ENCODE peak calls at places on chromosomes 16 and 17, in five cellular contexts. One of them, this sample, is unnamed.

GRCh38 chr17:76644995-76645394 is 1.4 kb upstream of the ST6GALNAC1 start:
- DNase-seq in WTC11: no peak
- DNase-seq in endothelial cell of umbilical vein: no peak
- DNase-seq in A549: no peak
- DNase-seq in K562: no peak
- DNase-seq in this sample: no peak

GRCh38 chr16:86375370-86375769 is 135.0 kb upstream of the FOXF1 start:
- DNase-seq in K562: no peak
- DNase-seq in endothelial cell of umbilical vein: no peak
- DNase-seq in A549: no peak
- DNase-seq in WTC11: no peak
- DNase-seq in this sample: no peak

GRCh38 chr16:17501321-17501720 is 30.6 kb upstream of the XYLT1 start:
- DNase-seq in A549: no peak
- DNase-seq in K562: no peak
- DNase-seq in WTC11: no peak
- DNase-seq in endothelial cell of umbilical vein: no peak
- DNase-seq in this sample: no peak

GRCh38 chr17:193841-194806 is 12.7 kb upstream of the DOC2B start:
- DNase-seq in WTC11: no peak
- DNase-seq in A549: no peak
- DNase-seq in K562: no peak
- DNase-seq in endothelial cell of umbilical vein: no peak
- DNase-seq in this sample: no peak

GRCh38 chr17:35774499-35774898 is 13.8 kb downstream of the C17orf50 start:
- DNase-seq in K562: no peak
- DNase-seq in A549: no peak
- DNase-seq in endothelial cell of umbilical vein: peak
- DNase-seq in WTC11: no peak
- DNase-seq in this sample: no peak

GRCh38 chr16:68155425-68155824 is 70.3 kb downstream of the NFATC3 start:
- DNase-seq in K562: no peak
- DNase-seq in A549: no peak
- DNase-seq in WTC11: no peak
- DNase-seq in endothelial cell of umbilical vein: no peak
- DNase-seq in this sample: no peak

GRCh38 chr16:318628-319027 is 33.9 kb downstream of the AXIN1 start:
- DNase-seq in A549: peak
- DNase-seq in endothelial cell of umbilical vein: no peak
- DNase-seq in WTC11: peak
- DNase-seq in K562: no peak
- DNase-seq in this sample: peak

GRCh38 chr17:60229189-60229802 is 79.5 kb downstream of the CA4 start:
- DNase-seq in WTC11: no peak
- DNase-seq in A549: no peak
- DNase-seq in K562: no peak
- DNase-seq in endothelial cell of umbilical vein: peak
- DNase-seq in this sample: no peak

GRCh38 chr17:55421179-55421934 is at the start of gene MMD:
- DNase-seq in endothelial cell of umbilical vein: no peak
- DNase-seq in K562: peak
- DNase-seq in A549: peak
- DNase-seq in WTC11: peak
- DNase-seq in this sample: peak

GRCh38 chr16:53991181-53992056 is 287.5 kb downstream of the FTO start:
- DNase-seq in endothelial cell of umbilical vein: peak
- DNase-seq in WTC11: no peak
- DNase-seq in K562: no peak
- DNase-seq in A549: no peak
- DNase-seq in this sample: no peak

GRCh38 chr16:29029168-29029994 is 44.5 kb downstream of the LAT start:
- DNase-seq in WTC11: peak
- DNase-seq in A549: peak
- DNase-seq in endothelial cell of umbilical vein: peak
- DNase-seq in K562: peak
- DNase-seq in this sample: peak

GRCh38 chr17:76000755-76001521 is at the start of gene CDK3:
- DNase-seq in K562: no peak
- DNase-seq in endothelial cell of umbilical vein: no peak
- DNase-seq in WTC11: no peak
- DNase-seq in A549: no peak
- DNase-seq in this sample: no peak

GRCh38 chr16:78689031-78689430 is 589.6 kb downstream of the WWOX start:
- DNase-seq in A549: no peak
- DNase-seq in endothelial cell of umbilical vein: no peak
- DNase-seq in WTC11: no peak
- DNase-seq in K562: no peak
- DNase-seq in this sample: no peak

GRCh38 chr17:14886200-14886739 is 378.9 kb downstream of the PMP22 start:
- DNase-seq in A549: no peak
- DNase-seq in WTC11: no peak
- DNase-seq in K562: no peak
- DNase-seq in endothelial cell of umbilical vein: no peak
- DNase-seq in this sample: no peak

GRCh38 chr16:56311208-56312027 is 113.9 kb downstream of the AMFR start:
- DNase-seq in WTC11: peak
- DNase-seq in endothelial cell of umbilical vein: no peak
- DNase-seq in A549: no peak
- DNase-seq in K562: no peak
- DNase-seq in this sample: no peak

GRCh38 chr17:76119409-76120371 is 16.1 kb upstream of the EXOC7 start:
- DNase-seq in A549: no peak
- DNase-seq in WTC11: no peak
- DNase-seq in endothelial cell of umbilical vein: no peak
- DNase-seq in K562: no peak
- DNase-seq in this sample: no peak

GRCh38 chr16:88473666-88474534 is 20.8 kb downstream of the ZFPM1 start:
- DNase-seq in A549: no peak
- DNase-seq in K562: peak
- DNase-seq in endothelial cell of umbilical vein: peak
- DNase-seq in WTC11: no peak
- DNase-seq in this sample: no peak

GRCh38 chr16:2611499-2611862 is 70.8 kb upstream of the KCTD5 start:
- DNase-seq in endothelial cell of umbilical vein: no peak
- DNase-seq in A549: no peak
- DNase-seq in WTC11: no peak
- DNase-seq in K562: no peak
- DNase-seq in this sample: no peak

GRCh38 chr16:30351586-30352419 is 3.3 kb downstream of the CD2BP2 start:
- DNase-seq in A549: no peak
- DNase-seq in K562: no peak
- DNase-seq in WTC11: no peak
- DNase-seq in endothelial cell of umbilical vein: peak
- DNase-seq in this sample: no peak

GRCh38 chr16:30353438-30354129 is 1.5 kb downstream of the CD2BP2 start:
- DNase-seq in WTC11: no peak
- DNase-seq in K562: no peak
- DNase-seq in A549: no peak
- DNase-seq in endothelial cell of umbilical vein: no peak
- DNase-seq in this sample: no peak

GRCh38 chr16:30354423-30355143 is 525 bp downstream of the CD2BP2 start:
- DNase-seq in WTC11: peak
- DNase-seq in K562: peak
- DNase-seq in endothelial cell of umbilical vein: peak
- DNase-seq in A549: no peak
- DNase-seq in this sample: no peak

GRCh38 chr16:30351001-30351441 is 4.1 kb downstream of the CD2BP2 start:
- DNase-seq in A549: no peak
- DNase-seq in WTC11: no peak
- DNase-seq in K562: no peak
- DNase-seq in endothelial cell of umbilical vein: no peak
- DNase-seq in this sample: no peak

GRCh38 chr16:30352488-30353401 is 2.4 kb downstream of the CD2BP2 start:
- DNase-seq in endothelial cell of umbilical vein: no peak
- DNase-seq in A549: no peak
- DNase-seq in K562: no peak
- DNase-seq in WTC11: no peak
- DNase-seq in this sample: no peak
- TF ChIP-seq JUN in endothelial cell of umbilical vein: no peak
- TF ChIP-seq JUN in A549: no peak
- TF ChIP-seq JUN in K562: no peak
- TF ChIP-seq JUN in WTC11: no peak
- TF ChIP-seq JUN in this sample: no peak

GRCh38 chr17:37779554-37779953 is 34.7 kb upstream of the HNF1B start:
- DNase-seq in A549: no peak
- DNase-seq in endothelial cell of umbilical vein: no peak
- DNase-seq in K562: no peak
- DNase-seq in WTC11: no peak
- DNase-seq in this sample: no peak
- TF ChIP-seq JUN in A549: no peak
- TF ChIP-seq JUN in endothelial cell of umbilical vein: no peak
- TF ChIP-seq JUN in K562: no peak
- TF ChIP-seq JUN in WTC11: no peak
- TF ChIP-seq JUN in this sample: no peak

DNA sequence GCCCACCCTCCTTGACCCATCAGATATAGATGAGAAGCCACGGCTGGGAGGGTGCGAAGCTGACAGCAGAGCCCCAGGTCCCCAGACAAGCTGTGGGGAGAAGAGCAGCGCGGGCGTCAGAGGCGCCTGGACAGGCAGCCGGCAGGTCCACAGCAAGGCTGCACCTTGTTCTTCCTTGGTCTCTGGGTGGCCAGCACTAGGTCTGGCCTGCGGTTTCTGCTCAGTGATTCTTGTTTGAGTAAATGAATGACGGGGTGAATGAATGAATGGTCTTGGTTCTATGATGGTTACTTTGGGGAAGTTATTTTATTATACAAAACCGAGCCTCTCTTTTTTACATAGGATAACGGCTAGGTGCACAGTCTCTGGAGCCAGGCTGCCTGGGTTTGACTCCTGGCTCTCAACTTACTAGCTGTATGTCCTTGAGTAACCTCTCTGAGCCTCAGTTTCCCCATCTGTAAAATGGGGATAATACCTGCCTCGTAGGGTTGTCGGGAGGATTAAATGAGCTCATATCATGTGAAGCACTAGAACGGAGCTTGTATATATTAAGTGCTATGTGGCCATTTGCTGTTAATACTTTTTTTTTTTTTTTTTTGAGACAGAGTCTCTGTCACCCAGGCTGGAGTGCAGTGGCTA is 86.1 kb downstream of the RAB11FIP4 start:
- DNase-seq in endothelial cell of umbilical vein: no peak
- DNase-seq in A549: no peak
- DNase-seq in WTC11: no peak
- DNase-seq in K562: no peak
- DNase-seq in this sample: no peak
- TF ChIP-seq JUN in endothelial cell of umbilical vein: no peak
- TF ChIP-seq JUN in A549: no peak
- TF ChIP-seq JUN in WTC11: no peak
- TF ChIP-seq JUN in K562: no peak
- TF ChIP-seq JUN in this sample: no peak

GRCh38 chr16:81445143-81445922 is 725 bp downstream of the CMIP start:
- DNase-seq in endothelial cell of umbilical vein: peak
- DNase-seq in A549: peak
- DNase-seq in K562: peak
- DNase-seq in WTC11: no peak
- DNase-seq in this sample: no peak
- TF ChIP-seq JUN in endothelial cell of umbilical vein: no peak
- TF ChIP-seq JUN in A549: peak
- TF ChIP-seq JUN in K562: no peak
- TF ChIP-seq JUN in WTC11: no peak
- TF ChIP-seq JUN in this sample: no peak

GRCh38 chr17:13594762-13595697 is 6.7 kb downstream of the HS3ST3A1 start:
- DNase-seq in A549: peak
- DNase-seq in K562: peak
- DNase-seq in endothelial cell of umbilical vein: peak
- DNase-seq in WTC11: peak
- DNase-seq in this sample: peak
- TF ChIP-seq JUN in A549: no peak
- TF ChIP-seq JUN in K562: no peak
- TF ChIP-seq JUN in endothelial cell of umbilical vein: no peak
- TF ChIP-seq JUN in WTC11: no peak
- TF ChIP-seq JUN in this sample: no peak

DNA sequence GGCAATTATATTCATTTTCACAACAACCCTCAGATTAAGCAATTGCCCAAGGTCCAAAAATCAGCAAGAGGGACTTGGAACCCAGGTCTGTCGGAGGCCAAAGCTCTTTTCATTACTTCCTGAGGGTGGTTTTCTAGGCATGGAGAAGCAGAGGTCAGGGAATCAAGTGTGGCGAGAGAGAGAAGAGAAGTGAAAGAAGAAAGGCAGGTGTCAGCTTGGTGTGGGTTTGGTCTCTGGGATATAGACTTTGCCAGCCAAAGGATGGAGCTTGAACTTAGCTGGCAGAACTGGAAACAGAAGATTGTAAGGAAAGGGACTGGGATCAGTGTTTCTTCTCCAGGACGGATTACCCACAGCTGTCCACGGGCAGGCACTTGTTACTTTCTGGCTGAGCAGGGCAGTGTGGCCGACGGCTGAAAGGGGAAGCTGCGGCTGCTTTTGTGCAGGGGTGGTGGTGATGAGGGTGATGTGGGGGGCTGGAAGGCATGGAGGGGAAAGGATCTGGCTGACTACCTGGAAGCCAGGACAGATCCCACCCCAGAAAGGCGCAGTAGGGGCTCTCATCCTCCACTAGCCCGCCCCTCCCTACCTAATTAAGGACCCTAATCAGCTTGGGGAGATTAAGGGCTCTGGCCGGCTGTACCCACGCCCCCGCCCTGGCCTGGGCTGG is at the start of gene GUCY2D:
- DNase-seq in K562: no peak
- DNase-seq in WTC11: no peak
- DNase-seq in endothelial cell of umbilical vein: no peak
- DNase-seq in A549: no peak
- DNase-seq in this sample: no peak
- TF ChIP-seq JUN in K562: no peak
- TF ChIP-seq JUN in WTC11: no peak
- TF ChIP-seq JUN in endothelial cell of umbilical vein: no peak
- TF ChIP-seq JUN in A549: no peak
- TF ChIP-seq JUN in this sample: no peak

This sample was measured in H1.